ENCODE peak calls at places on chromosomes 4 and X, in six cellular contexts. V is activated CD8-positive, alpha-beta memory T cell treated with anti-CD3 and anti-CD28 coated beads, Interleukin-2, amount 50 U/mL, for 4 hours; Q is neural progenitor cell; R is PC-3; E is NCI-H748 treated with DMSO at 0.1 percent for 48 hours; O is NCI-H1105. S is an unnamed sample.

GRCh38 chr4:101102114-101102752 is 245.1 kb downstream of the PPP3CA start:
- DNase-seq in R (no peak), O (peak), E (no peak), V (no peak), Q (no peak), S (no peak)

GRCh38 chr4:26362745-26363439 is 42.1 kb downstream of the RBPJ start:
- DNase-seq in Q (no peak), E (no peak), R (peak), O (no peak), V (no peak), S (no peak)

GRCh38 chrX:118904218-118904617 is 70.2 kb upstream of the LONRF3 start:
- DNase-seq in V (no peak), R (no peak), O (no peak), E (no peak), Q (no peak), S (no peak)

GRCh38 chr4:74146581-74147129 is 11.3 kb upstream of the MTHFD2L start:
- DNase-seq in O (no peak), R (no peak), V (no peak), E (no peak), Q (no peak), S (no peak)

GRCh38 chr4:153488006-153488718 is 22.0 kb downstream of the TMEM131L start:
- DNase-seq in R (no peak), Q (no peak), O (no peak), E (no peak), V (peak), S (no peak)

GRCh38 chr4:141210168-141210567 is 10.5 kb upstream of the ZNF330 start:
- DNase-seq in Q (no peak), R (no peak), V (no peak), E (no peak), O (no peak), S (no peak)

GRCh38 chr4:83217721-83218522 is 66.7 kb downstream of the COQ2 start:
- DNase-seq in V (peak), R (no peak), E (no peak), O (no peak), Q (no peak), S (no peak)

GRCh38 chr4:104408893-104409292 is 85.8 kb downstream of the CXXC4 start:
- DNase-seq in V (no peak), E (no peak), Q (no peak), O (no peak), R (no peak), S (no peak)

GRCh38 chr4:80751200-80751599 is 279.3 kb upstream of the BMP3 start:
- DNase-seq in R (no peak), V (no peak), O (no peak), Q (no peak), E (no peak), S (no peak)

GRCh38 chr4:186351672-186352194 is 85.7 kb downstream of the F11 start:
- DNase-seq in Q (no peak), E (no peak), O (peak), R (no peak), V (no peak), S (no peak)

GRCh38 chr4:3106339-3107186 is 32.1 kb downstream of the HTT start:
- DNase-seq in Q (peak), V (peak), R (peak), O (peak), E (no peak), S (peak)

GRCh38 chr4:184850431-184851199 is 24.8 kb upstream of the ACSL1 start:
- DNase-seq in V (no peak), E (no peak), O (no peak), Q (no peak), R (no peak), S (no peak)

GRCh38 chrX:133786382-133786781 is 199.0 kb downstream of the GPC3 start:
- DNase-seq in O (no peak), Q (no peak), R (no peak), E (no peak), V (no peak), S (no peak)

GRCh38 chrX:153438522-153438921 is 7.3 kb downstream of the TREX2 start:
- DNase-seq in Q (peak), R (no peak), O (no peak), E (no peak), V (no peak), S (no peak)

GRCh38 chrX:39336709-39337294 is 535.5 kb downstream of the MID1IP1 start:
- DNase-seq in V (no peak), O (peak), E (peak), R (no peak), Q (no peak), S (no peak)

GRCh38 chrX:38717871-38718270 is 83.4 kb upstream of the MID1IP1 start:
- DNase-seq in O (no peak), E (peak), V (no peak), R (peak), Q (peak), S (no peak)

GRCh38 chr4:123017636-123018390 is 95.4 kb upstream of the NUDT6 start:
- DNase-seq in V (no peak), E (no peak), O (no peak), Q (no peak), R (peak), S (no peak)

GRCh38 chrX:101303790-101304189 is 12.7 kb upstream of the TAF7L start:
- DNase-seq in E (no peak), V (no peak), O (no peak), R (no peak), Q (no peak), S (no peak)

GRCh38 chr4:113673450-113673849 is 88.1 kb downstream of the CAMK2D start:
- DNase-seq in Q (peak), V (peak), O (no peak), R (peak), E (no peak), S (no peak)

GRCh38 chr4:6988016-6988715 is 55.0 kb upstream of the TADA2B start:
- DNase-seq in O (no peak), R (no peak), Q (no peak), V (no peak), E (no peak), S (no peak)

GRCh38 chr4:24995346-24995745 is 35.4 kb downstream of the LGI2 start:
- DNase-seq in V (no peak), Q (no peak), E (no peak), O (no peak), R (no peak), S (no peak)

GRCh38 chr4:54229631-54230478 is 762 bp downstream of the PDGFRA start:
- DNase-seq in V (no peak), R (no peak), E (no peak), Q (peak), O (no peak), S (no peak)

GRCh38 chr4:8920289-8920965 is 48.8 kb upstream of the HMX1 start:
- DNase-seq in O (no peak), Q (no peak), V (no peak), E (no peak), R (no peak), S (no peak)

GRCh38 chr4:142407569-142407968 is 438.5 kb downstream of the INPP4B start:
- DNase-seq in E (no peak), R (no peak), Q (no peak), V (no peak), O (no peak), S (no peak)

S was measured in T1000.